ENCODE peak calls at places on chromosome 10, in ten cellular contexts. U is CD8-positive, alpha-beta T cell; J is thoracic aorta; D is body of pancreas; E is heart right ventricle; G is SJSA1; I is mammary epithelial cell; V is IMR-90; P is upper lobe of right lung; O is cardiac muscle cell. N is an unnamed sample.

GRCh38 chr10:123100030-123100762 is 35.6 kb upstream of the HMX3 start:
- DNase-seq in U (no peak), J (no peak), D (no peak), E (no peak), G (peak; percentile 25), I (no peak), V (peak; percentile 3), P (no peak), O (no peak), N (no peak)

GRCh38 chr10:79298403-79299244 is 48.6 kb upstream of the PPIF start:
- DNase-seq in U (no peak), J (peak; percentile 82), D (no peak), E (no peak), G (peak; percentile 79), I (peak; percentile 90), V (peak; percentile 99), P (no peak), O (no peak), N (peak; percentile 48)

GRCh38 chr10:72223743-72224101 is 7.6 kb upstream of the ASCC1 start:
- DNase-seq in U (no peak), J (no peak), D (no peak), E (no peak), G (no peak), I (no peak), V (peak; percentile 45), P (no peak), O (no peak), N (no peak)

GRCh38 chr10:92690211-92691041 is 671 bp downstream of the HHEX start:
- DNase-seq in U (peak; percentile 63), J (no peak), D (peak; percentile 45), E (peak; percentile 67), G (peak; percentile 68), I (peak; percentile 56), V (peak; percentile 69), P (peak; percentile 87), O (peak; percentile 6), N (peak; percentile 50)

GRCh38 chr10:131970946-131971345 is 10.8 kb downstream of the BNIP3 start:
- DNase-seq in U (no peak), J (no peak), D (no peak), E (no peak), G (no peak), I (no peak), V (no peak), P (no peak), O (no peak), N (no peak)

GRCh38 chr10:28940158-28940888 is 263.0 kb downstream of the BAMBI start:
- DNase-seq in U (no peak), J (no peak), D (no peak), E (no peak), G (peak; percentile 69), I (no peak), V (no peak), P (no peak), O (no peak), N (no peak)

GRCh38 chr10:17351506-17351905 is 102.9 kb downstream of the ST8SIA6 start:
- DNase-seq in U (no peak), J (no peak), D (no peak), E (no peak), G (no peak), I (no peak), V (no peak), P (no peak), O (no peak), N (no peak)

GRCh38 chr10:119933179-119933578 is 40.6 kb downstream of the SEC23IP start:
- DNase-seq in U (no peak), J (no peak), D (no peak), E (no peak), G (no peak), I (no peak), V (peak; percentile 3), P (no peak), O (peak; percentile 67), N (no peak)

GRCh38 chr10:99709480-99710229 is 22.3 kb downstream of the COX15 start:
- DNase-seq in U (no peak), J (no peak), D (no peak), E (no peak), G (no peak), I (peak; percentile 55), V (peak; percentile 73), P (no peak), O (peak; percentile 73), N (no peak)

GRCh38 chr10:13717936-13718772 is 131.4 kb downstream of the PRPF18 start:
- DNase-seq in U (peak; percentile 46), J (no peak), D (peak; percentile 86), E (peak; percentile 76), G (peak; percentile 78), I (peak; percentile 82), V (peak; percentile 95), P (peak; percentile 85), O (no peak), N (peak; percentile 55)

GRCh38 chr10:13719411-13719810 is 132.6 kb downstream of the PRPF18 start:
- DNase-seq in U (no peak), J (no peak), D (no peak), E (no peak), G (no peak), I (no peak), V (no peak), P (no peak), O (no peak), N (no peak)

GRCh38 chr10:13717571-13717935 is 130.8 kb downstream of the PRPF18 start:
- DNase-seq in U (no peak), J (no peak), D (no peak), E (no peak), G (no peak), I (peak; percentile 15), V (no peak), P (no peak), O (no peak), N (no peak)

GRCh38 chr10:13720699-13721098 is 133.9 kb downstream of the PRPF18 start:
- DNase-seq in U (no peak), J (no peak), D (no peak), E (no peak), G (no peak), I (no peak), V (no peak), P (no peak), O (no peak), N (no peak)

GRCh38 chr10:13718820-13719219 is 132.1 kb downstream of the PRPF18 start:
- DNase-seq in U (no peak), J (no peak), D (no peak), E (no peak), G (no peak), I (no peak), V (no peak), P (no peak), O (no peak), N (no peak)
- H3K4me3 ChIP-seq in U (peak overlapping the region; percentile 27), J (peak overlapping the region; percentile 61), D (no peak overlapping the region), E (no peak overlapping the region), G (no peak overlapping the region), I (no peak overlapping the region), V (no peak overlapping the region), P (peak overlapping the region; percentile 38), O (no peak overlapping the region), N (no peak overlapping the region)

GRCh38 chr10:9195385-9195784 is 1140.9 kb downstream of the GATA3 start:
- DNase-seq in U (no peak), J (no peak), D (no peak), E (no peak), G (no peak), I (no peak), V (no peak), P (no peak), O (no peak), N (no peak)

GRCh38 chr10:9193120-9193519 is 1138.6 kb downstream of the GATA3 start:
- DNase-seq in U (no peak), J (no peak), D (no peak), E (no peak), G (no peak), I (no peak), V (no peak), P (no peak), O (no peak), N (no peak)

DNA sequence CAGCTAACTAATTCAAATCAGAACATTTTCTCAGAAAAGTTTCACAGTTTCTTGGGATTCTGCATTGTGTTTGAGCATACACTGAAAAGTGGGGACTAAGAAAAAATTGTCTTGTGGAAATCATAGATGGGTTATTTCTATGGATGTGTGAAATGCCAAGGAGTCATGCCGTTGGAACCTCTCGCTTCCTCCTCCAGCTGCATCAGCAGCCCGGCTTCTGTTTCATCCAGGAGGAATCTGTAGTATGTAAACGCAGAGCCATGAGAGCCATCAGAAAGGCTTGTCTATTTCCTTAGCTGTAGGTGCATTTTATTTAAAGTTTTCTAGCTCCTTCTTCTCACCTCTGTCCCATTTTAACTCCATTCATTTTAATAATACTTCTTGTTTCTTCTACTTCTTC is 1144.1 kb downstream of the GATA3 start:
- DNase-seq in U (no peak), J (no peak), D (no peak), E (no peak), G (peak; percentile 5), I (no peak), V (peak; percentile 80), P (no peak), O (no peak), N (no peak)
- H3K27me3 ChIP-seq in U (no peaks in the 10 kb centered on the region), J (no peaks in the 10 kb centered on the region), D (no peaks in the 10 kb centered on the region), E (peaks cover 47% of the 10 kb centered on the region), G (peaks cover 4% of the 10 kb centered on the region), I (no peaks in the 10 kb centered on the region), V (no peaks in the 10 kb centered on the region), P (peaks cover 21% of the 10 kb centered on the region), O (peaks cover 57% of the 10 kb centered on the region), N (no peaks in the 10 kb centered on the region)

GRCh38 chr10:87781545-87781944 is 36.5 kb downstream of the ATAD1 start:
- DNase-seq in U (no peak), J (no peak), D (no peak), E (no peak), G (no peak), I (no peak), V (no peak), P (no peak), O (no peak), N (no peak)

GRCh38 chr10:87776328-87776727 is 41.7 kb downstream of the ATAD1 start:
- DNase-seq in U (no peak), J (no peak), D (no peak), E (no peak), G (no peak), I (no peak), V (no peak), P (no peak), O (no peak), N (no peak)

GRCh38 chr10:87771871-87772500 is 46.0 kb downstream of the ATAD1 start:
- DNase-seq in U (no peak), J (no peak), D (no peak), E (no peak), G (peak; percentile 20), I (peak; percentile 15), V (peak; percentile 20), P (no peak), O (peak; percentile 38), N (no peak)

GRCh38 chr10:87775766-87776165 is 42.3 kb downstream of the ATAD1 start:
- DNase-seq in U (no peak), J (no peak), D (no peak), E (no peak), G (peak; percentile 38), I (peak; percentile 16), V (peak; percentile 60), P (no peak), O (no peak), N (no peak)
- H3K4me3 ChIP-seq in U (no peak overlapping the region), J (no peak overlapping the region), D (no peak overlapping the region), E (no peak overlapping the region), G (peak overlapping the region; percentile 4), I (no peak overlapping the region), V (peak overlapping the region; percentile 28), P (no peak overlapping the region), O (no peak overlapping the region), N (no peak overlapping the region)

GRCh38 chr10:5155951-5156350 is 29.0 kb downstream of the AKR1C8 start:
- DNase-seq in U (no peak), J (no peak), D (no peak), E (no peak), G (no peak), I (peak; percentile 42), V (no peak), P (no peak), O (no peak), N (no peak)
- H3K27me3 ChIP-seq in U (no peaks in the 10 kb centered on the region), J (no peaks in the 10 kb centered on the region), D (no peaks in the 10 kb centered on the region), E (no peaks in the 10 kb centered on the region), G (no peaks in the 10 kb centered on the region), I (no peaks in the 10 kb centered on the region), V (no peaks in the 10 kb centered on the region), P (no peaks in the 10 kb centered on the region), O (no peaks in the 10 kb centered on the region), N (no peaks in the 10 kb centered on the region)

N was measured in uterus.